ENCODE peak calls at places on chromosomes 2 and 18, in four cellular contexts. R is HCT116, Q is K562, A is HepG2. I is an unnamed sample.
A peak's percentile ranks its signal among the peaks of the same experiment; 100 is the strongest.

GRCh38 chr18:69402219-69402989 is 1.7 kb downstream of the DOK6 start:
- DNase-seq in R (no peak), Q (no peak), A (peak; percentile 7), I (no peak)

GRCh38 chr2:205903549-205904129 is 182.3 kb downstream of the INO80D start:
- DNase-seq in R (peak; percentile 51), Q (peak; percentile 35), A (peak; percentile 79), I (no peak)

GRCh38 chr2:70041666-70042065 is 45.6 kb upstream of the PCBP1 start:
- DNase-seq in R (no peak), Q (no peak), A (no peak), I (no peak)

GRCh38 chr18:70578480-70578879 is 289.6 kb downstream of the SOCS6 start:
- DNase-seq in R (no peak), Q (no peak), A (peak; percentile 4), I (no peak)

GRCh38 chr2:180196419-180196977 is 189.4 kb upstream of the CWC22 start:
- DNase-seq in R (no peak), Q (no peak), A (no peak), I (no peak)

GRCh38 chr2:141133883-141134282 is 996.9 kb downstream of the LRP1B start:
- DNase-seq in R (no peak), Q (no peak), A (no peak), I (no peak)

GRCh38 chr18:56097561-56098095 is 509.6 kb upstream of the TCF4 start:
- DNase-seq in R (no peak), Q (no peak), A (no peak), I (no peak)

GRCh38 chr18:41761329-41762028 is 193.6 kb upstream of the PIK3C3 start:
- DNase-seq in R (no peak), Q (no peak), A (no peak), I (no peak)

GRCh38 chr2:234691226-234691600 is 194.3 kb upstream of the ARL4C start:
- DNase-seq in R (no peak), Q (no peak), A (no peak), I (no peak)

GRCh38 chr2:200578778-200579177 is 7.0 kb upstream of the AOX1 start:
- DNase-seq in R (no peak), Q (no peak), A (peak; percentile 83), I (no peak)

GRCh38 chr2:195859513-195859912 is 202.5 kb downstream of the SLC39A10 start:
- DNase-seq in R (no peak), Q (no peak), A (no peak), I (no peak)

GRCh38 chr2:172299741-172300140 is 127.6 kb upstream of the ITGA6 start:
- DNase-seq in R (no peak), Q (no peak), A (no peak), I (no peak)

GRCh38 chr2:231671617-231672350 is 36.5 kb upstream of the PTMA start:
- DNase-seq in R (no peak), Q (no peak), A (peak; percentile 39), I (no peak)

GRCh38 chr2:46014911-46015654 is 282.1 kb upstream of the EPAS1 start:
- DNase-seq in R (no peak), Q (no peak), A (no peak), I (no peak)

GRCh38 chr2:45833968-45834344 is 182.5 kb downstream of the PRKCE start:
- DNase-seq in R (no peak), Q (no peak), A (no peak), I (no peak)

GRCh38 chr2:26899500-26900164 is 51.7 kb downstream of the DPYSL5 start:
- DNase-seq in R (no peak), Q (no peak), A (no peak), I (no peak)

GRCh38 chr2:203737360-203737759 is 30.9 kb downstream of the CD28 start:
- DNase-seq in R (no peak), Q (no peak), A (no peak), I (no peak)

GRCh38 chr18:41992066-41992465 is 37.0 kb downstream of the PIK3C3 start:
- DNase-seq in R (no peak), Q (no peak), A (no peak), I (no peak)

GRCh38 chr18:2898131-2898640 is 51.4 kb downstream of the EMILIN2 start:
- DNase-seq in R (no peak), Q (no peak), A (no peak), I (no peak)

GRCh38 chr18:60543646-60544045 is 171.1 kb upstream of the MC4R start:
- DNase-seq in R (no peak), Q (no peak), A (no peak), I (no peak)

GRCh38 chr18:48939368-48940097 is 11.2 kb downstream of the SMAD7 start:
- DNase-seq in R (no peak), Q (no peak), A (no peak), I (no peak)

GRCh38 chr2:187553908-187554703 is at the start of gene TFPI:
- DNase-seq in R (no peak), Q (peak; percentile 32), A (peak; percentile 64), I (no peak)

GRCh38 chr18:68822926-68823325 is 25.0 kb downstream of the CCDC102B start:
- DNase-seq in R (no peak), Q (no peak), A (no peak), I (no peak)

GRCh38 chr18:10170375-10170774 is 256.6 kb downstream of the VAPA start:
- DNase-seq in R (no peak), Q (no peak), A (no peak), I (no peak)

GRCh38 chr2:205025580-205026240 is 480.4 kb downstream of the PARD3B start:
- DNase-seq in R (no peak), Q (no peak), A (peak; percentile 24), I (no peak)

GRCh38 chr2:215830313-215830712 is 183.0 kb downstream of the MREG start:
- DNase-seq in R (peak; percentile 12), Q (peak; percentile 64), A (peak; percentile 55), I (no peak)

GRCh38 chr18:60675801-60676200 is 303.2 kb upstream of the MC4R start:
- DNase-seq in R (no peak), Q (no peak), A (no peak), I (no peak)

GRCh38 chr2:115483631-115484030 is 1041.2 kb downstream of the DPP10 start:
- DNase-seq in R (no peak), Q (no peak), A (no peak), I (no peak)

GRCh38 chr2:3628241-3628679 is 29.7 kb upstream of the ALLC start:
- DNase-seq in R (no peak), Q (no peak), A (no peak), I (no peak)

GRCh38 chr2:223418800-223419199 is 183.4 kb downstream of the SCG2 start:
- DNase-seq in R (no peak), Q (no peak), A (no peak), I (no peak)

GRCh38 chr2:241560181-241560882 is 1.8 kb downstream of the BOK start:
- DNase-seq in R (no peak), Q (no peak), A (no peak), I (no peak)

GRCh38 chr2:107808986-107809385 is 17.7 kb upstream of the RGPD4 start:
- DNase-seq in R (no peak), Q (no peak), A (no peak), I (peak; percentile 81)

DNA sequence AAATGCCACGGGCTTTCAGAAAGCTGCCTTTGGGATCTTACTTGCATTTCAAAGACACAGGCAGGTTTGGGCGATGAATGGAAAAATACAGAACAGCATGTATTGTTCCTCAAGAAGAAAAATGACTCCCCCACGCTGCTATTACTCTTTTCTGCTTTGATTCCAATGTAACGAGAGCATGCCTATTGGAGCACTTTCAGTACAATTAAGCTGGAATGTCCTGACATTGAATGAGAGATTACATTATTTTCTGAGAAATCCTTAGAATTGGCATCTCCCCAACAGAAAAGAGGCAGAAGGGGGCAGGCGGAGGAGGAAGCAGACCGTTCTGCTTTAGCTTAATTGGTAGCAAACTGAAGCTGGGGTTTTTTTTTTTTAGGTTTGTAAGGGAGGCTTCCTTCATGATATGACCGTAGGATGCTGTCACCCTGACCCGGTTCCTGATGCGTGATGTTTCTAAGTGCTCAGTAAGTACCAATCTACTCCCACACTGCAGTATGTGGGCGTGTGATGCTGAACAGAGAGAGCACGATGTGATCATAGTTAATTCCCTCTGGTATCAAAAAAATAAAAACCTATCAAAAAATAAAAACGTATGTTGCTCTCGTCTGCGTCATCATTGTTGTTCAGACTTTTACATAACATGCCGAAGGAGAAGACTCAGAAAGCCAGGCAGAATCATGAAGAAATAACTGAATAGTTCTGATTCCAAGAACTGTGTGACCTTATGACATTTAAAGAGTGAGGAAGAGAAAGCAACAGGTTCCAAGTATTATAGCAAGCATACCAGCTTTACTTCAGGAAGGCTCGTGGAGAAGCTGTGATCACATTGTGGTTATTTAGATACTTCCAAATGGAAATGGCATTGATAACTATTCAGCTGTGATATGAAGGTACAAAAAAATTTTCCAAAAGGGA is 40.5 kb downstream of the LONRF2 start:
- DNase-seq in R (no peak), Q (peak; percentile 28), A (no peak), I (no peak)
- TF ChIP-seq POLR2AphosphoS5 in R (no peak), Q (no peak), A (no peak), I (no peak)

DNA sequence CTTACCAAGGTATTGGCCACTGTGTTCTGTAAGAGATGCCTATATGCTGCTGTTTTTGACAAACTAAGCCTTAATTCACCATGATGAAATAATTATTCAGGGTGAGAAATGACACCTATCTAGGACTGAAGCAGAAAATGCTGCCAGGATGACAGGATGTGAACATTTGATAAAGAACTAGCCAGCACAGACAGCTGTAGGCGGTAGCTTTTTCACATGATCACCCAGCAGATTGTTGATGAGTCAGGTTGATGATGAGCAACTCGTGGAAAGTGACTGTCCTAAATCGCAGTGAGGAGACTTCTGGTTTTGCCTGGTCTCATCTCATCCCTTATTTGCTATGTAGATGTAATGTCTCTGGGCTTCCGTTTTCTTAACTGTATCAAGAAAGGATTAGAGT is 144.1 kb downstream of the PRPF40A start:
- DNase-seq in R (peak; percentile 4), Q (peak; percentile 27), A (no peak), I (peak; percentile 62)
- TF ChIP-seq TCF7L2 in R (no peak), Q (no peak), A (no peak), I (no peak)

GRCh38 chr2:8797682-8798081 is 39.7 kb downstream of the KIDINS220 start:
- DNase-seq in R (no peak), Q (no peak), A (no peak), I (no peak)

GRCh38 chr2:8796315-8796848 is 41.0 kb downstream of the KIDINS220 start:
- DNase-seq in R (no peak), Q (no peak), A (no peak), I (no peak)

GRCh38 chr2:8798393-8798792 is 39.0 kb downstream of the KIDINS220 start:
- DNase-seq in R (no peak), Q (no peak), A (no peak), I (no peak)

GRCh38 chr2:8794923-8795825 is 42.2 kb downstream of the KIDINS220 start:
- DNase-seq in R (no peak), Q (no peak), A (no peak), I (no peak)

GRCh38 chr2:8796878-8797550 is 40.4 kb downstream of the KIDINS220 start:
- DNase-seq in R (no peak), Q (no peak), A (no peak), I (no peak)
- H3K36me3 ChIP-seq in R (no peaks in the 10 kb centered on the region), Q (peaks cover 82% of the 10 kb centered on the region), A (peaks cover 64% of the 10 kb centered on the region), I (no peaks in the 10 kb centered on the region)

DNA sequence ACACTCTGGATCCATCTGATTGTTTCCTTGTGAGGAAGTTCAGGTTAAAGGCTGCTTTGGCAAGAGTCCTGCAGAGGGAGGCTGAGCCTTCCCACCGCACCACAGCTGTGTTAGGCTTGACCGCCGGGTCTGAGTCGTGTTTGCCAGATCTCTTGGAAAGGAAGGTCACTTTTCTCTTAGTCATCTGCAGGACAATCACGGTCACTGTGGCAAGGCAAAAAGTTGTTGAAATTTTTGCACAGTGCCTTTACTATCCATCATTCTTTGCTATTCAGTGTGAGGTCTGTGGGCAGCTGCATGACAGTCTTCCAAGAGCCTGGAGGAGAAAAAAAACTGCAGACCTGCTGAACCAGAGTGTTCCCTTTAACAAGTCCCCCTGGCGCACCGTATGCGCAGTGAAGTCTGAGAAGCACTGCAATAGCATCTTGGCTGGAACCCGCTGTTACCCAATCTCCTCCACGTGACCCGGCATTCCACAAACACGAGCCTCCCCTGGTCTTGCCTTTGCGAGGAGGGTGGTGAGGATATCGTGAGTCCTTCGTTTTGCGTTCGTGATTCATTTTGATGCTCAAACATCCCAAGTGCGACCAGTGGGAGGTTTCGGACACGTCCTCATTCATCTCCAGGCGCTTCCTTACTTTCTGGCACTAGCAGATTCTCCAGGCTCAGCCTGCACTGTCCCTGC is 23.0 kb downstream of the BIN1 start:
- DNase-seq in R (no peak), Q (no peak), A (no peak), I (no peak)
- TF ChIP-seq POLR2AphosphoS5 in R (no peak), Q (no peak), A (no peak), I (no peak)